ENCODE peak calls at places on chromosomes 3 and 15, in five cellular contexts. S, V, O, H and I are unnamed samples.

GRCh38 chr15:65309882-65310418 is 5.5 kb downstream of the RNU5B-1 start:
- DNase-seq in H (no peak), V (no peak), S (no peak), O (no peak), I (no peak)

GRCh38 chr3:30470566-30470965 is 135.8 kb upstream of the TGFBR2 start:
- DNase-seq in O (no peak), S (no peak), H (no peak), V (no peak), I (no peak)

GRCh38 chr3:24166518-24166917 is 221.4 kb downstream of the NR1D2 start:
- DNase-seq in S (no peak), V (no peak), H (no peak), O (no peak), I (no peak)

GRCh38 chr3:129619726-129620162 is 13.3 kb upstream of the PLXND1 start:
- DNase-seq in V (peak), O (no peak), H (no peak), S (no peak), I (no peak)

GRCh38 chr3:133744241-133744640 is 2.0 kb upstream of the TF start:
- DNase-seq in S (no peak), H (no peak), V (no peak), O (no peak), I (no peak)

GRCh38 chr15:80991446-80991845 is 1.8 kb upstream of the MESD start:
- DNase-seq in S (no peak), H (no peak), O (no peak), V (peak), I (no peak)

GRCh38 chr15:33912326-33912725 is 56.0 kb upstream of the CHRM5 start:
- DNase-seq in V (no peak), O (no peak), S (no peak), H (no peak), I (no peak)

GRCh38 chr15:74036271-74037170 is 42.0 kb downstream of the PML start:
- DNase-seq in S (no peak), H (no peak), V (peak), O (no peak), I (peak)

GRCh38 chr15:69311319-69311721 is 12.6 kb downstream of the PAQR5 start:
- DNase-seq in V (no peak), O (no peak), S (no peak), H (no peak), I (peak)

GRCh38 chr3:167861649-167862048 is 126.1 kb downstream of the SERPINI1 start:
- DNase-seq in S (no peak), V (no peak), H (no peak), O (no peak), I (no peak)

GRCh38 chr3:29972594-29972993 is 633.8 kb upstream of the TGFBR2 start:
- DNase-seq in O (no peak), H (no peak), S (no peak), V (no peak), I (no peak)

GRCh38 chr3:104992618-104993017 is 374.1 kb upstream of the ALCAM start:
- DNase-seq in H (no peak), S (no peak), V (no peak), O (no peak), I (no peak)

GRCh38 chr3:165754219-165755007 is 82.8 kb downstream of the BCHE start:
- DNase-seq in O (no peak), V (no peak), H (no peak), S (no peak), I (no peak)

GRCh38 chr3:179956416-179956830 is 80.3 kb downstream of the PEX5L start:
- DNase-seq in S (no peak), H (no peak), V (no peak), O (no peak), I (peak)

GRCh38 chr3:193815246-193816027 is 222.4 kb downstream of the OPA1 start:
- DNase-seq in H (no peak), S (no peak), V (no peak), O (no peak), I (no peak)

GRCh38 chr3:166864473-166865467 is 515.3 kb downstream of the ZBBX start:
- DNase-seq in S (no peak), O (no peak), H (no peak), V (no peak), I (no peak)

GRCh38 chr15:99507732-99508571 is 57.8 kb upstream of the MEF2A start:
- DNase-seq in S (no peak), H (no peak), V (peak), O (no peak), I (no peak)

GRCh38 chr3:30310251-30310954 is 296.0 kb upstream of the TGFBR2 start:
- DNase-seq in H (no peak), V (no peak), S (no peak), O (no peak), I (no peak)

GRCh38 chr15:84748274-84749110 is at the start of gene ZNF592:
- DNase-seq in S (no peak), H (peak), V (peak), O (peak), I (peak)

GRCh38 chr3:126913524-126913923 is 69.4 kb upstream of the PLXNA1 start:
- DNase-seq in O (no peak), V (no peak), H (no peak), S (no peak), I (peak)

GRCh38 chr15:63858881-63859280 is 25.1 kb upstream of the HERC1 start:
- DNase-seq in H (no peak), S (no peak), V (no peak), O (peak), I (no peak)

GRCh38 chr3:37935290-37935668 is 55.3 kb upstream of the VILL start:
- DNase-seq in H (no peak), O (no peak), S (no peak), V (no peak), I (no peak)

GRCh38 chr15:60115579-60116415 is 111.7 kb downstream of the FOXB1 start:
- DNase-seq in V (no peak), O (no peak), S (no peak), H (no peak), I (no peak)

GRCh38 chr3:64400706-64401105 is 175.4 kb upstream of the PRICKLE2 start:
- DNase-seq in V (no peak), O (no peak), H (no peak), S (no peak), I (no peak)

GRCh38 chr15:90221251-90221900 is 12.4 kb downstream of the CIB1 start:
- DNase-seq in V (peak), S (peak), H (no peak), O (no peak), I (peak)

GRCh38 chr3:32994045-32994444 is 42.6 kb downstream of the CCR4 start:
- DNase-seq in V (no peak), H (no peak), O (no peak), S (no peak), I (no peak)